ENCODE peak calls at places on chromosomes 12 and 14, in four cellular contexts. H is OCI-LY7; X is stimulated activated CD4-positive, alpha-beta T cell treated with anti-CD3 and anti-CD28 coated beads, TNF-alpha, amount 100 ng/mL, for 1 hour; J is gastrocnemius medialis. C is an unnamed sample.

GRCh38 chr12:4380332-4380731 is 820 bp upstream of the FGF23 start:
- DNase-seq in H (no peak), X (no peak), J (no peak), C (no peak)

GRCh38 chr12:56157201-56158028 is 744 bp upstream of the MYL6 start:
- DNase-seq in H (peak), X (no peak), J (peak), C (no peak)

GRCh38 chr12:88420460-88420859 is 159.8 kb downstream of the KITLG start:
- DNase-seq in H (no peak), X (no peak), J (no peak), C (no peak)

GRCh38 chr12:104604070-104604994 is 147.6 kb downstream of the CHST11 start:
- DNase-seq in H (peak), X (no peak), J (peak), C (no peak)

GRCh38 chr14:54220697-54221431 is 175.9 kb upstream of the CDKN3 start:
- DNase-seq in H (no peak), X (no peak), J (no peak), C (no peak)

GRCh38 chr14:91367173-91368171 is 50.1 kb downstream of the CCDC88C start:
- DNase-seq in H (peak), X (peak), J (no peak), C (no peak)

GRCh38 chr12:30806989-30807694 is 52.4 kb upstream of the CAPRIN2 start:
- DNase-seq in H (peak), X (no peak), J (peak), C (no peak)

GRCh38 chr12:65903680-65904403 is 79.6 kb downstream of the HMGA2 start:
- DNase-seq in H (no peak), X (no peak), J (no peak), C (no peak)

GRCh38 chr12:45726594-45727300 is 2.8 kb upstream of the ARID2 start:
- DNase-seq in H (peak), X (no peak), J (peak), C (no peak)

GRCh38 chr12:10392394-10392930 is 2.6 kb upstream of the KLRK1 start:
- DNase-seq in H (peak), X (no peak), J (peak), C (no peak)

GRCh38 chr12:39824505-39825198 is 205.0 kb upstream of the ABCD2 start:
- DNase-seq in H (no peak), X (no peak), J (no peak), C (no peak)

GRCh38 chr14:20489093-20489994 is 16.0 kb upstream of the RNASE10 start:
- DNase-seq in H (no peak), X (no peak), J (no peak), C (no peak)

GRCh38 chr12:54608786-54609185 is 20.3 kb upstream of the PPP1R1A start:
- DNase-seq in H (no peak), X (no peak), J (no peak), C (no peak)

GRCh38 chr12:2598001-2598400 is 196.8 kb upstream of the FKBP4 start:
- DNase-seq in H (no peak), X (no peak), J (no peak), C (no peak)

GRCh38 chr14:88439088-88439487 is 53.6 kb downstream of the SPATA7 start:
- DNase-seq in H (no peak), X (no peak), J (no peak), C (no peak)

GRCh38 chr14:55180434-55180833 is 11.0 kb downstream of the DLGAP5 start:
- DNase-seq in H (no peak), X (no peak), J (no peak), C (no peak)

GRCh38 chr12:42633594-42633993 is 44.0 kb upstream of the PRICKLE1 start:
- DNase-seq in H (no peak), X (no peak), J (no peak), C (no peak)